ENCODE peak calls at places on chromosome X, in ten cellular contexts. U, C, A, Y, N, Z, Q, D, L and X are unnamed samples.
A peak's percentile ranks its signal among the peaks of the same experiment; 100 is the strongest.

GRCh38 chrX:106726485-106727437 is at the start of gene RNF128:
- DNase-seq in U (peak; percentile 68), C (peak; percentile 57), A (peak; percentile 76), Y (peak; percentile 72), N (peak; percentile 83), Z (peak; percentile 78), Q (peak; percentile 53), D (peak; percentile 52), L (peak; percentile 77), X (peak; percentile 86)

GRCh38 chrX:150161092-150161672 is 201.9 kb upstream of the MAMLD1 start:
- DNase-seq in U (no peak), C (no peak), A (no peak), Y (no peak), N (no peak), Z (no peak), Q (no peak), D (peak; percentile 33), L (no peak), X (no peak)

GRCh38 chrX:134764202-134764785 is 106.0 kb upstream of the PLAC1 start:
- DNase-seq in U (no peak), C (no peak), A (no peak), Y (no peak), N (peak; percentile 18), Z (no peak), Q (no peak), D (peak; percentile 20), L (no peak), X (no peak)

GRCh38 chrX:9379697-9380551 is 84.9 kb upstream of the TBL1X start:
- DNase-seq in U (no peak), C (no peak), A (peak; percentile 33), Y (no peak), N (no peak), Z (no peak), Q (no peak), D (peak; percentile 58), L (peak; percentile 62), X (no peak)

GRCh38 chrX:69102805-69103204 is 62.4 kb downstream of the PJA1 start:
- DNase-seq in U (no peak), C (no peak), A (no peak), Y (no peak), N (no peak), Z (no peak), Q (no peak), D (no peak), L (no peak), X (no peak)

GRCh38 chrX:150664290-150664689 is 28.9 kb upstream of the MTMR1 start:
- DNase-seq in U (peak; percentile 58), C (peak; percentile 11), A (no peak), Y (no peak), N (no peak), Z (no peak), Q (peak; percentile 54), D (no peak), L (no peak), X (peak; percentile 52)

GRCh38 chrX:19566359-19567141 is 51.2 kb upstream of the MAP3K15 start:
- DNase-seq in U (no peak), C (no peak), A (no peak), Y (no peak), N (no peak), Z (no peak), Q (no peak), D (peak; percentile 33), L (no peak), X (no peak)

GRCh38 chrX:83510466-83511181 is 2.5 kb downstream of the POU3F4 start:
- DNase-seq in U (no peak), C (no peak), A (no peak), Y (no peak), N (peak; percentile 50), Z (peak; percentile 37), Q (no peak), D (no peak), L (no peak), X (no peak)

DNA sequence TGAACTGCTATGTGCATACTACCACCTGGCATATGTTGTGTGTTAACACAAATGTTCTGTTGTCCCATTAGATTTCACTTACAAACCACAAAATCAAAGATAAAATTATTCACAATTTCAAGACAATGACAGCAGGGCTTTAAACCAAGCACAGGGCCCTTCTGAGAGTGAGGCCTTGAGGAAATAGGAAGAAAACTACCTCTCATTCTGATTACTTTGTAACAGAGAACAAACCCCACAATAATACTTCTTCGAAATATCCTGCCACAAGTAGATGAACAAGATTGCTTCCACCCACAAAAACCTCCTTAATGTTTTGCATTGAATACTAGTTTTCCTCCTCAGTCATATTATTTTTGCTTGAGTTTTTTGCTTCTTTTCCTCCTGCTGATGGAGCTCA is 85.5 kb upstream of the SPANXB1 start:
- DNase-seq in U (no peak), C (no peak), A (no peak), Y (no peak), N (no peak), Z (no peak), Q (no peak), D (no peak), L (no peak), X (no peak)
- H3K27ac ChIP-seq in U (no peak overlapping the region), C (no peak overlapping the region), A (no peak overlapping the region), Y (no peak overlapping the region), N (no peak overlapping the region), Z (no peak overlapping the region), Q (no peak overlapping the region), D (no peak overlapping the region), L (no peak overlapping the region), X (no peak overlapping the region)

GRCh38 chrX:70973221-70973620 is 42.3 kb upstream of the SLC7A3 start:
- DNase-seq in U (no peak), C (no peak), A (no peak), Y (no peak), N (no peak), Z (no peak), Q (no peak), D (no peak), L (no peak), X (no peak)

GRCh38 chrX:70969635-70970481 is 39.0 kb upstream of the SLC7A3 start:
- DNase-seq in U (no peak), C (no peak), A (no peak), Y (no peak), N (no peak), Z (peak; percentile 57), Q (no peak), D (no peak), L (no peak), X (no peak)

DNA sequence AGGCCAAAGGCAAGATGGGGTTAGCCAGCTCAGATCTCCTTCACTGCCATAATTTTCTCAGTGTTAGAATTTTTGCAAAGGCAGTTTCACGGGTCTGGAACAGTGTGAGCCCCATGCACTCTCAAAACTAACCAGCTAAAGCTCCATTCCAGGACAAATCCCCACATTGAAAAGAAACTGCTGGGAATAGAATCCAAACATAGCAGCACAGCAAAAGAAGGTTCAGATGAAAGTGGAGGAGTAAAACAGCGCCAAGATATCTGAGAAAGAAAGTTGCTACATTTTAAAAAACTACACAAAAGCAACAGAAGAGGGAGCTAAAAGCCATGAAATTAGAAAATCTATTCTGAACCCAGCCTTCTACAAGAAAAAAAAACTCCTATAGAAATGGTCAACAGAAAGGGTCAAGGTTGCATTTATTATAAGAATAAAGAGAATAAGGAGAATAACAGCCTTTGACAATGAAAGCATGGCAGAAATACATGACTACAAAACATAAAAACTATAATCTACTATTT is 39.6 kb upstream of the SLC7A3 start:
- DNase-seq in U (no peak), C (no peak), A (no peak), Y (no peak), N (peak; percentile 2), Z (no peak), Q (no peak), D (peak; percentile 4), L (no peak), X (no peak)
- TF ChIP-seq CTCF in U (peak; percentile 20), C (no peak), A (peak; percentile 43), Y (no peak), N (peak; percentile 41), Z (peak; percentile 46), Q (no peak), D (peak; percentile 15), L (no peak), X (peak; percentile 24)

GRCh38 chrX:51420610-51421009 is 75.8 kb downstream of the NUDT11 start:
- DNase-seq in U (no peak), C (no peak), A (peak; percentile 71), Y (no peak), N (peak; percentile 60), Z (no peak), Q (no peak), D (peak; percentile 26), L (peak; percentile 24), X (no peak)

DNA sequence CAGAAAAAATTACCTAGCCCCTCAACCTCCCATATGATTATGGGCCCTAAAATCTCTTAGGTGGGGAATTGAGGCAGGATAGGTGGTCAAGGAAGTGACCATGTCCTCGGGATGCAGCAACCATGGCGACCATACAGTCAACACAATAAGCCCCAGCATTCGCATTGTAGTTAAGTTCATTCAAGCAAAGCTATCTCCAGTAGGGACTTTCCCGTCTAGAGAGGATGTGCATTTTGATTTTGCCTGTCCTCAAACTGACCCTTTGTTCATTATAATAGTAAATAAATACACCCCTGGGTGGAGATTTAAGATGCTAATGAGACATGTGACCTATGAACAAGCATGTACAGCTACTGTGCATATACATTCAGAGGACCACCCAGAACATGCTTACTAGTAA is 74.4 kb downstream of the NUDT11 start:
- DNase-seq in U (no peak), C (no peak), A (no peak), Y (no peak), N (no peak), Z (no peak), Q (no peak), D (no peak), L (no peak), X (no peak)
- H3K27me3 ChIP-seq in U (no peaks in the 10 kb centered on the region), C (no peaks in the 10 kb centered on the region), A (no peaks in the 10 kb centered on the region), Y (peaks cover 14% of the 10 kb centered on the region), N (no peaks in the 10 kb centered on the region), Z (no peaks in the 10 kb centered on the region), Q (no peaks in the 10 kb centered on the region), D (no peaks in the 10 kb centered on the region), L (no peaks in the 10 kb centered on the region), X (no peaks in the 10 kb centered on the region)

GRCh38 chrX:41478397-41478911 is 31.3 kb downstream of the NYX start:
- DNase-seq in U (no peak), C (no peak), A (no peak), Y (no peak), N (no peak), Z (no peak), Q (no peak), D (no peak), L (no peak), X (no peak)

GRCh38 chrX:41474726-41475100 is 27.6 kb downstream of the NYX start:
- DNase-seq in U (no peak), C (no peak), A (no peak), Y (no peak), N (no peak), Z (peak; percentile 49), Q (no peak), D (no peak), L (no peak), X (no peak)

GRCh38 chrX:41473936-41474725 is 27.0 kb downstream of the NYX start:
- DNase-seq in U (no peak), C (no peak), A (no peak), Y (no peak), N (no peak), Z (peak; percentile 43), Q (no peak), D (no peak), L (no peak), X (no peak)

GRCh38 chrX:41475166-41475565 is 28.0 kb downstream of the NYX start:
- DNase-seq in U (no peak), C (no peak), A (no peak), Y (no peak), N (peak; percentile 91), Z (peak; percentile 86), Q (no peak), D (no peak), L (no peak), X (no peak)

DNA sequence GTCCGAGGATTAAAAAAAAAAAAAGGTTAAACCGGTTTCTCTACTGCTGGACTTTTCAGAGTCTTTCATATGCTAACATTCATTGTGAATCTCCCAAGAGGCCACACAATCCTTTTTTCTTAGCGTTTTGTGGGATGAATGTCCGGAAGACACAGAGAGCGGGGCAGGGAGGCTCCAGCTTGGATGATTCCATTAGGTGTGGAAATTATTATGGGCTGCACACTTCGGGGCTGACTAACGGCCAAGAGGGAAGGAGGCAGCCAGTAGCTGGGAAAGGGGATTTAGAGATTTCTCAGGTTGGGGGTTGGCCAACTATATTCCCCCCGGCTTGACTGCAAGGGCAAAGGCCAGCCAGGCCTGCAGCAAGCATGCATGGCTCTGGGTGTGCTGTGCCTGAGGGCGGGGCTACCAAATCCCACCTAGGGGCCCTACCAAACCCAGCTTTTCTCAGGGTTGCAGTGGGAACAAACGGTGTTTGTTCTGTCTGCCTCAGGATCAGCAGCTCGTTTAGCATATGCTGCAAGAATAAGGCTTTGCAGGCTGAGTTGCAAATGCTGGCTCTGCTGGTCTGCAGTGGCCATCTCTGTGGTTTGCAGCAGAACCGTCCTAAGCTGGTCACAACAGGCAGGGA is 28.6 kb downstream of the NYX start:
- DNase-seq in U (no peak), C (no peak), A (no peak), Y (no peak), N (peak; percentile 91), Z (peak; percentile 89), Q (no peak), D (no peak), L (no peak), X (no peak)
- H3K27ac ChIP-seq in U (no peak overlapping the region), C (no peak overlapping the region), A (no peak overlapping the region), Y (no peak overlapping the region), N (peak overlapping the region; percentile 93), Z (peak overlapping the region; percentile 99), Q (no peak overlapping the region), D (no peak overlapping the region), L (no peak overlapping the region), X (no peak overlapping the region)